ENCODE peak calls at places on chromosomes 3 and 15, in five cellular contexts. F, Y, A, K and B are unnamed samples.
A peak's percentile ranks its signal among the peaks of the same experiment; 100 is the strongest.

GRCh38 chr3:138042043-138042442 is 32.1 kb downstream of the CLDN18 start:
- DNase-seq in K (no peak), Y (no peak), F (no peak), A (no peak), B (no peak)

GRCh38 chr3:74053970-74054369 is 429.2 kb upstream of the PDZRN3 start:
- DNase-seq in A (no peak), Y (no peak), F (no peak), K (no peak), B (no peak)

GRCh38 chr15:64460737-64461576 is 579 bp downstream of the ZNF609 start:
- DNase-seq in K (no peak), A (no peak), Y (no peak), F (no peak), B (peak; percentile 35)

GRCh38 chr15:39083213-39083612 is 497.7 kb upstream of the THBS1 start:
- DNase-seq in F (no peak), A (no peak), Y (no peak), K (no peak), B (no peak)

GRCh38 chr3:58065700-58066167 is 57.5 kb downstream of the FLNB start:
- DNase-seq in K (no peak), F (no peak), Y (no peak), A (no peak), B (no peak)

GRCh38 chr3:72299321-72299802 is 514.4 kb upstream of the PROK2 start:
- DNase-seq in F (no peak), K (no peak), Y (no peak), A (no peak), B (peak; percentile 28)

GRCh38 chr15:50280271-50280670 is 14.7 kb upstream of the HDC start:
- DNase-seq in A (no peak), F (no peak), Y (no peak), K (no peak), B (no peak)

GRCh38 chr3:167940241-167940640 is 155.5 kb downstream of the GOLIM4 start:
- DNase-seq in A (no peak), Y (no peak), K (no peak), F (no peak), B (no peak)

GRCh38 chr3:51519848-51520247 is 18.7 kb upstream of the RAD54L2 start:
- DNase-seq in F (no peak), K (no peak), Y (no peak), A (no peak), B (no peak)